ENCODE peak calls at places on chromosomes 13 and 19, in six cellular contexts. F is IMR-90, A is stomach, N is A549, B is heart left ventricle, G is upper lobe of left lung. S is an unnamed sample. For H3K9me3, the result is how much of the 10 kb centered on the place peaks cover.

GRCh38 chr13:47672245-47672975 is 328.7 kb downstream of the SUCLA2 start:
- DNase-seq in N (no peak), F (no peak), A (no peak), G (no peak), B (no peak), S (no peak)

GRCh38 chr13:99698816-99699099 is 197.5 kb downstream of the TM9SF2 start:
- DNase-seq in G (no peak), F (no peak), A (no peak), B (no peak), N (no peak), S (no peak)

GRCh38 chr19:45716314-45717130 is 14.2 kb downstream of the FBXO46 start:
- DNase-seq in G (no peak), B (no peak), N (peak), A (no peak), F (no peak), S (peak)

GRCh38 chr19:28488006-28488405 is 724.9 kb downstream of the UQCRFS1 start:
- DNase-seq in B (no peak), N (no peak), F (no peak), A (no peak), G (no peak), S (no peak)

GRCh38 chr19:322616-323015 is 22.0 kb downstream of the MIER2 start:
- DNase-seq in N (no peak), G (no peak), B (no peak), A (no peak), F (no peak), S (no peak)

GRCh38 chr13:33665776-33666175 is 152.2 kb upstream of the RFC3 start:
- DNase-seq in B (no peak), A (no peak), N (no peak), G (no peak), F (no peak), S (no peak)

GRCh38 chr13:75316427-75316826 is 165.5 kb downstream of the TBC1D4 start:
- DNase-seq in A (no peak), F (peak), N (no peak), G (no peak), B (no peak), S (no peak)

GRCh38 chr13:43676320-43676719 is 110.5 kb downstream of the ENOX1 start:
- DNase-seq in B (no peak), F (no peak), N (no peak), A (no peak), G (no peak), S (no peak)

GRCh38 chr19:14003279-14004051 is 2.7 kb downstream of the RFX1 start:
- DNase-seq in F (no peak), G (no peak), N (no peak), B (no peak), A (no peak), S (no peak)

GRCh38 chr13:19070398-19070735 is 111.3 kb downstream of the TUBA3C start:
- DNase-seq in B (no peak), G (no peak), A (no peak), N (no peak), F (no peak), S (no peak)

GRCh38 chr19:18290250-18291018 is 9.0 kb upstream of the JUND start:
- DNase-seq in B (no peak), F (peak), A (peak), G (no peak), N (no peak), S (no peak)

GRCh38 chr19:14496849-14497346 is 971 bp upstream of the GIPC1 start:
- DNase-seq in A (no peak), B (no peak), G (no peak), F (no peak), N (no peak), S (no peak)

GRCh38 chr13:32033744-32034143 is 2.2 kb downstream of the FRY start:
- DNase-seq in G (peak), A (no peak), N (no peak), F (peak), B (no peak), S (no peak)

GRCh38 chr13:111046590-111047141 is 68.4 kb upstream of the ARHGEF7 start:
- DNase-seq in N (no peak), F (peak), G (no peak), A (no peak), B (peak), S (no peak)

GRCh38 chr13:27583645-27584044 is 36.7 kb downstream of the LNX2 start:
- DNase-seq in B (no peak), G (no peak), A (no peak), F (no peak), N (no peak), S (no peak)

GRCh38 chr19:29806098-29806866 is 5.5 kb upstream of the CCNE1 start:
- DNase-seq in B (peak), N (peak), F (peak), G (no peak), A (no peak), S (no peak)

GRCh38 chr19:44308011-44308410 is 3.2 kb upstream of the ZNF235 start:
- DNase-seq in G (no peak), A (no peak), F (no peak), B (no peak), N (no peak), S (no peak)

GRCh38 chr19:22783651-22784050 is 300 bp downstream of the ZNF99 start:
- DNase-seq in A (no peak), F (no peak), G (peak), B (no peak), N (no peak), S (no peak)

GRCh38 chr19:41376241-41376997 is at the start of gene TMEM91:
- DNase-seq in N (no peak), A (peak), G (peak), F (no peak), B (peak), S (no peak)

GRCh38 chr13:31090921-31091624 is 70.6 kb downstream of the HSPH1 start:
- DNase-seq in A (no peak), B (no peak), G (peak), N (no peak), F (peak), S (no peak)

GRCh38 chr13:110307697-110308376 is 753 bp downstream of the COL4A2 start:
- DNase-seq in B (no peak), A (no peak), G (peak), F (peak), N (peak), S (peak)

GRCh38 chr13:43448605-43449004 is 338.2 kb downstream of the ENOX1 start:
- DNase-seq in F (no peak), B (no peak), A (no peak), G (no peak), N (no peak), S (no peak)

GRCh38 chr13:107421028-107421427 is 794.3 kb downstream of the LIG4 start:
- DNase-seq in B (no peak), A (no peak), N (no peak), G (no peak), F (peak), S (no peak)

GRCh38 chr13:50400930-50401553 is 385.8 kb downstream of the KCNRG start:
- DNase-seq in A (no peak), F (peak), B (no peak), N (no peak), G (no peak), S (no peak)

GRCh38 chr19:2047449-2048103 is 3.5 kb downstream of the MKNK2 start:
- DNase-seq in F (no peak), N (peak), A (peak), B (no peak), G (peak), S (no peak)

GRCh38 chr19:48421548-48421947 is 24.2 kb upstream of the GRWD1 start:
- DNase-seq in F (no peak), A (no peak), B (no peak), G (peak), N (no peak), S (no peak)

DNA sequence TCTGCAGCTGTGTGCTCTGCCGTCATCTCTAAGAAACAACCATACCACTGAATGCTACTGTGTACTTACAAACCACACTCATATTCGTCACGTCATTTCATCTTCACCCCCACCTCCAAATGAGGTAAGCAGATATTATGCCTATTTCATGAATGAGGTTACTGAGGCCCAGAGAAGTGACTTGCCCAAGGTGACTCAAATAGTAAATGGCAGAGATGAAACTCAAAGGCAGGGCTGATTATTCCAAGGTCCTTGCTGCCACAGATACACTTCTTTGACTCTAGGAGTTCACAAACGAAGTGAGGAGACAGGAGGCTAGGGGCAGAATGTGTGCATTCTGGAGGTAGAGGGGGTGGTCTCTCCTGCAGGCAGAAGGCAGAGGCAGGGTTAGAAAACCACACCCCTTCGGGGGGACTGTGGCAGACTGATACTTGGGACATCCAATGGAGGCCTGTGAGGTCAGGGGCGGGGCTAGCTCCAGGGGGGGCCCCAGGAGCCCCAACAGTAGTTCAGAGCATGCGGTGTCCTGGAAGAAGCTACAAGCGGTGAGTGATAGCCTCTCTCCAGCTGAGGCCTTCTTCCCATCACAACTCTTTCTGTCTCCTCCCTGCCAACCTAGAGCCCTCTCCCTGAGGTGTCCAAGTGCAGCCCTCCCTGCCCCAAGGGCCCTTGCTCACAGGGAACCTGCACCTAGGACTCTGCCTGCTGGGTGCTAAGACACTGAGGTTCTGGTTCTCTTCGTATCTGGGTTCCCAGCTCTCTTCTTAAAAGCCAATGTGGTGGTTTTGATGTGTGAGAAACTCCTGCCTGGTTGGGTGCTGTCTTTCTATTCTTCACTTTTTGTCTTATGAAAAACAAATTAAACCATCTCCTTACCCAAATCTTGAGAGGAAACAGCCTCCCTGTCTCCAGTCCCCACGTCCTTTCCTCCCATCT is 4.6 kb upstream of the KMT2B start:
- DNase-seq in B (no peak), G (no peak), F (no peak), N (no peak), A (no peak), S (no peak)
- H3K4me3 ChIP-seq in B (no peak), G (no peak), F (no peak), N (no peak), A (no peak), S (no peak)

DNA sequence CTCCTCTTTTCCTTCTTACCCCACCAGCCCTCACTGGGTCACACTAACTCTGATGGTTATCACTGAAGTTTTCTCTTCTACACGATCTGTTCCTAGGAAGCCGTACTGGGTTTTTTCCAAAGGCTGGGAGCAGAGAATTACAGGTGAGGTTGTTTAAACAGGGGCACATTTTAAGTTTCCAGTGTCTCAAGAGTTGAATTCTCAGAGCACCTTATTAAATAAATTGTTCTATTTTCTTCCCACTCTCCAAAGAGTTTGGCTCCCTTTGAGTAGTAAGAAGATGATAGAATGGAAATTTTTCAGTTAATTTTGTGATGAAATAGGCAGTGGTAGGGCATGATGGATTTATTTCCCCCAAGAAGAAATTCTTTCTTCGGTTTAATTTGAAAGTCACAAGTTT is at the start of gene OR7D4:
- DNase-seq in F (no peak), A (no peak), N (no peak), G (no peak), B (no peak), S (no peak)
- H3K9me3 ChIP-seq in F (under half), A (under half), N (under half), G (under half), B (under half), S (under half)

GRCh38 chr13:102845630-102846260 is at the start of gene ERCC5:
- DNase-seq in N (peak), F (peak), B (peak), G (peak), A (peak), S (peak)
- TF ChIP-seq POLR2A in N (peak), F (peak), B (no peak), G (peak), A (no peak), S (peak)

GRCh38 chr13:59274958-59275727 is 888.6 kb downstream of the DIAPH3 start:
- DNase-seq in F (no peak), B (no peak), A (no peak), G (no peak), N (no peak), S (no peak)
- H3K4me3 ChIP-seq in F (no peak), B (no peak), A (no peak), G (no peak), N (no peak), S (no peak)